ENCODE peak calls at places on chromosomes 12 and 14, in nine cellular contexts. One of them, this sample, is unnamed.

GRCh38 chr14:102827716-102828115 is 50.5 kb downstream of the TRAF3 start:
- DNase-seq in cardiac fibroblast: no peak
- DNase-seq in tibial artery: no peak
- DNase-seq in stomach: no peak
- DNase-seq in psoas muscle: no peak
- DNase-seq in left ventricle myocardium inferior: no peak
- DNase-seq in AG04450: no peak
- DNase-seq in uterus: no peak
- DNase-seq in retinal pigment epithelial cell: no peak
- DNase-seq in this sample: no peak

GRCh38 chr12:68175566-68176033 is 16.1 kb upstream of the IFNG start:
- DNase-seq in cardiac fibroblast: no peak
- DNase-seq in tibial artery: no peak
- DNase-seq in stomach: no peak
- DNase-seq in psoas muscle: no peak
- DNase-seq in left ventricle myocardium inferior: no peak
- DNase-seq in AG04450: no peak
- DNase-seq in uterus: no peak
- DNase-seq in retinal pigment epithelial cell: no peak
- DNase-seq in this sample: no peak

GRCh38 chr12:57725851-57726150 is 12.7 kb downstream of the AGAP2 start:
- DNase-seq in cardiac fibroblast: no peak
- DNase-seq in tibial artery: no peak
- DNase-seq in stomach: no peak
- DNase-seq in psoas muscle: no peak
- DNase-seq in left ventricle myocardium inferior: no peak
- DNase-seq in AG04450: no peak
- DNase-seq in uterus: no peak
- DNase-seq in retinal pigment epithelial cell: no peak
- DNase-seq in this sample: no peak

GRCh38 chr14:53109028-53109687 is 44.0 kb downstream of the DDHD1 start:
- DNase-seq in cardiac fibroblast: no peak
- DNase-seq in tibial artery: no peak
- DNase-seq in stomach: no peak
- DNase-seq in psoas muscle: no peak
- DNase-seq in left ventricle myocardium inferior: no peak
- DNase-seq in AG04450: no peak
- DNase-seq in uterus: no peak
- DNase-seq in retinal pigment epithelial cell: no peak
- DNase-seq in this sample: no peak

GRCh38 chr12:105860556-105861207 is 278.1 kb downstream of the NUAK1 start:
- DNase-seq in cardiac fibroblast: no peak
- DNase-seq in tibial artery: no peak
- DNase-seq in stomach: no peak
- DNase-seq in psoas muscle: no peak
- DNase-seq in left ventricle myocardium inferior: no peak
- DNase-seq in AG04450: no peak
- DNase-seq in uterus: no peak
- DNase-seq in retinal pigment epithelial cell: no peak
- DNase-seq in this sample: no peak

GRCh38 chr14:74945261-74945851 is 10.0 kb downstream of the PGF start:
- DNase-seq in cardiac fibroblast: peak
- DNase-seq in tibial artery: no peak
- DNase-seq in stomach: no peak
- DNase-seq in psoas muscle: peak
- DNase-seq in left ventricle myocardium inferior: no peak
- DNase-seq in AG04450: no peak
- DNase-seq in uterus: no peak
- DNase-seq in retinal pigment epithelial cell: no peak
- DNase-seq in this sample: no peak

GRCh38 chr12:75205556-75205955 is 4.1 kb downstream of the KCNC2 start:
- DNase-seq in cardiac fibroblast: no peak
- DNase-seq in tibial artery: no peak
- DNase-seq in stomach: no peak
- DNase-seq in psoas muscle: no peak
- DNase-seq in left ventricle myocardium inferior: no peak
- DNase-seq in AG04450: no peak
- DNase-seq in uterus: no peak
- DNase-seq in retinal pigment epithelial cell: no peak
- DNase-seq in this sample: no peak

GRCh38 chr14:23146423-23146910 is 27.4 kb upstream of the CEBPE start:
- DNase-seq in cardiac fibroblast: no peak
- DNase-seq in tibial artery: no peak
- DNase-seq in stomach: no peak
- DNase-seq in psoas muscle: peak
- DNase-seq in left ventricle myocardium inferior: no peak
- DNase-seq in AG04450: no peak
- DNase-seq in uterus: no peak
- DNase-seq in retinal pigment epithelial cell: peak
- DNase-seq in this sample: no peak

GRCh38 chr12:20305470-20305869 is 62.9 kb upstream of the PDE3A start:
- DNase-seq in cardiac fibroblast: peak
- DNase-seq in tibial artery: no peak
- DNase-seq in stomach: no peak
- DNase-seq in psoas muscle: no peak
- DNase-seq in left ventricle myocardium inferior: no peak
- DNase-seq in AG04450: no peak
- DNase-seq in uterus: no peak
- DNase-seq in retinal pigment epithelial cell: no peak
- DNase-seq in this sample: no peak

GRCh38 chr14:77139540-77140342 is 1.9 kb downstream of the ZDHHC22 start:
- DNase-seq in cardiac fibroblast: no peak
- DNase-seq in tibial artery: peak
- DNase-seq in stomach: no peak
- DNase-seq in psoas muscle: peak
- DNase-seq in left ventricle myocardium inferior: no peak
- DNase-seq in AG04450: no peak
- DNase-seq in uterus: no peak
- DNase-seq in retinal pigment epithelial cell: no peak
- DNase-seq in this sample: no peak

GRCh38 chr14:32372154-32372553 is 43.1 kb downstream of the AKAP6 start:
- DNase-seq in cardiac fibroblast: peak
- DNase-seq in tibial artery: no peak
- DNase-seq in stomach: no peak
- DNase-seq in psoas muscle: no peak
- DNase-seq in left ventricle myocardium inferior: no peak
- DNase-seq in AG04450: peak
- DNase-seq in uterus: no peak
- DNase-seq in retinal pigment epithelial cell: peak
- DNase-seq in this sample: peak

GRCh38 chr14:45198551-45198950 is 54.5 kb downstream of the MIS18BP1 start:
- DNase-seq in cardiac fibroblast: peak
- DNase-seq in tibial artery: no peak
- DNase-seq in stomach: no peak
- DNase-seq in psoas muscle: no peak
- DNase-seq in left ventricle myocardium inferior: no peak
- DNase-seq in AG04450: no peak
- DNase-seq in uterus: no peak
- DNase-seq in retinal pigment epithelial cell: no peak
- DNase-seq in this sample: no peak

GRCh38 chr14:102323102-102323501 is 3.6 kb downstream of the ZNF839 start:
- DNase-seq in cardiac fibroblast: peak
- DNase-seq in tibial artery: peak
- DNase-seq in stomach: peak
- DNase-seq in psoas muscle: peak
- DNase-seq in left ventricle myocardium inferior: peak
- DNase-seq in AG04450: peak
- DNase-seq in uterus: peak
- DNase-seq in retinal pigment epithelial cell: no peak
- DNase-seq in this sample: no peak

GRCh38 chr12:122394626-122395194 is 27.8 kb downstream of the CLIP1 start:
- DNase-seq in cardiac fibroblast: no peak
- DNase-seq in tibial artery: peak
- DNase-seq in stomach: no peak
- DNase-seq in psoas muscle: peak
- DNase-seq in left ventricle myocardium inferior: peak
- DNase-seq in AG04450: no peak
- DNase-seq in uterus: no peak
- DNase-seq in retinal pigment epithelial cell: no peak
- DNase-seq in this sample: no peak

GRCh38 chr12:42483534-42483857 is 106.0 kb downstream of the PRICKLE1 start:
- DNase-seq in cardiac fibroblast: peak
- DNase-seq in tibial artery: no peak
- DNase-seq in stomach: no peak
- DNase-seq in psoas muscle: no peak
- DNase-seq in left ventricle myocardium inferior: peak
- DNase-seq in AG04450: no peak
- DNase-seq in uterus: peak
- DNase-seq in retinal pigment epithelial cell: no peak
- DNase-seq in this sample: no peak

GRCh38 chr14:53534841-53535240 is 381.7 kb upstream of the DDHD1 start:
- DNase-seq in cardiac fibroblast: no peak
- DNase-seq in tibial artery: no peak
- DNase-seq in stomach: no peak
- DNase-seq in psoas muscle: no peak
- DNase-seq in left ventricle myocardium inferior: no peak
- DNase-seq in AG04450: no peak
- DNase-seq in uterus: no peak
- DNase-seq in retinal pigment epithelial cell: no peak
- DNase-seq in this sample: no peak

GRCh38 chr14:96863327-96863985 is 66.3 kb downstream of the VRK1 start:
- DNase-seq in cardiac fibroblast: no peak
- DNase-seq in tibial artery: no peak
- DNase-seq in stomach: no peak
- DNase-seq in psoas muscle: no peak
- DNase-seq in left ventricle myocardium inferior: no peak
- DNase-seq in AG04450: no peak
- DNase-seq in uterus: no peak
- DNase-seq in retinal pigment epithelial cell: no peak
- DNase-seq in this sample: no peak

GRCh38 chr14:99258884-99259283 is 13.1 kb downstream of the BCL11B start:
- DNase-seq in cardiac fibroblast: no peak
- DNase-seq in tibial artery: peak
- DNase-seq in stomach: no peak
- DNase-seq in psoas muscle: no peak
- DNase-seq in left ventricle myocardium inferior: no peak
- DNase-seq in AG04450: no peak
- DNase-seq in uterus: no peak
- DNase-seq in retinal pigment epithelial cell: no peak
- DNase-seq in this sample: no peak

GRCh38 chr14:92224348-92224954 is 98.5 kb upstream of the SLC24A4 start:
- DNase-seq in cardiac fibroblast: no peak
- DNase-seq in tibial artery: no peak
- DNase-seq in stomach: no peak
- DNase-seq in psoas muscle: no peak
- DNase-seq in left ventricle myocardium inferior: no peak
- DNase-seq in AG04450: no peak
- DNase-seq in uterus: no peak
- DNase-seq in retinal pigment epithelial cell: no peak
- DNase-seq in this sample: no peak

DNA sequence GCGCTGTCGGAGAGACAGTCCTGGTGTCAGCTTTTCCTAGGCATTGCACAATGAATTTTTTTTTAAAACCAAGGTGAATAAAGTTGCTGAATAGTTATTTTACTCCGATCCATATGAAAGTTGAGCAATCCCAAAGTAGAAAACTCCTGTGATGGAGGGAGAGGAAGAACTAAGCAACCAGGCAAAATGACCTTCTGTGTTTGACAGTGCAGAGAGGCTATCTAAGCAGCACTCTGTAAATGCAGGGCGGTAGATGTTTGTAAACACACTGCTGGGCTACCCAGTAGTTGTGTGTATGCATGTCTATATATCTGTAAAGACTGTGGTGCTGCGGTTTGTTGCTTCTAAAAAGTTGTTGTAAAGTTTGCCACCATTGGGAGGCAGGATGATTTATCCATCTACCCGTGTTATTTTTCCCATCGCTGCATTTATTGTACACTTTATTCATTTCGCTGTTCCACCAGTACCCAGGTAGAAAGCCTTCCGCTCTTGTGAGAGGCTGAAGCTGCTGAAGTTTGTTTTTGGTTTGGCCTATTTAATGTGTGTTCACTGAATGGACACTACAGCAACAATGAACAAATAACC is 1.3 kb downstream of the ETV6 start:
- DNase-seq in cardiac fibroblast: peak
- DNase-seq in tibial artery: no peak
- DNase-seq in stomach: no peak
- DNase-seq in psoas muscle: no peak
- DNase-seq in left ventricle myocardium inferior: no peak
- DNase-seq in AG04450: no peak
- DNase-seq in uterus: no peak
- DNase-seq in retinal pigment epithelial cell: no peak
- DNase-seq in this sample: no peak
- TF ChIP-seq CTCF in cardiac fibroblast: no peak
- TF ChIP-seq CTCF in tibial artery: no peak
- TF ChIP-seq CTCF in stomach: no peak
- TF ChIP-seq CTCF in psoas muscle: no peak
- TF ChIP-seq CTCF in left ventricle myocardium inferior: no peak
- TF ChIP-seq CTCF in AG04450: no peak
- TF ChIP-seq CTCF in uterus: no peak
- TF ChIP-seq CTCF in retinal pigment epithelial cell: peak
- TF ChIP-seq CTCF in this sample: peak

GRCh38 chr12:6825398-6826124 is 2.6 kb upstream of the P3H3 start:
- DNase-seq in cardiac fibroblast: peak
- DNase-seq in tibial artery: peak
- DNase-seq in stomach: peak
- DNase-seq in psoas muscle: peak
- DNase-seq in left ventricle myocardium inferior: peak
- DNase-seq in AG04450: peak
- DNase-seq in uterus: peak
- DNase-seq in retinal pigment epithelial cell: no peak
- DNase-seq in this sample: peak
- H3K4me3 ChIP-seq in cardiac fibroblast: peak
- H3K4me3 ChIP-seq in tibial artery: no peak
- H3K4me3 ChIP-seq in stomach: no peak
- H3K4me3 ChIP-seq in psoas muscle: no peak
- H3K4me3 ChIP-seq in left ventricle myocardium inferior: peak
- H3K4me3 ChIP-seq in AG04450: peak
- H3K4me3 ChIP-seq in uterus: peak
- H3K4me3 ChIP-seq in retinal pigment epithelial cell: no peak
- H3K4me3 ChIP-seq in this sample: no peak

GRCh38 chr12:126706300-126706699 is 1560.7 kb upstream of the TMEM132C start:
- DNase-seq in cardiac fibroblast: no peak
- DNase-seq in tibial artery: no peak
- DNase-seq in stomach: no peak
- DNase-seq in psoas muscle: no peak
- DNase-seq in left ventricle myocardium inferior: no peak
- DNase-seq in AG04450: no peak
- DNase-seq in uterus: no peak
- DNase-seq in retinal pigment epithelial cell: no peak
- DNase-seq in this sample: no peak
- TF ChIP-seq CTCF in cardiac fibroblast: no peak
- TF ChIP-seq CTCF in tibial artery: no peak
- TF ChIP-seq CTCF in stomach: no peak
- TF ChIP-seq CTCF in psoas muscle: no peak
- TF ChIP-seq CTCF in left ventricle myocardium inferior: no peak
- TF ChIP-seq CTCF in AG04450: no peak
- TF ChIP-seq CTCF in uterus: no peak
- TF ChIP-seq CTCF in retinal pigment epithelial cell: peak
- TF ChIP-seq CTCF in this sample: no peak

DNA sequence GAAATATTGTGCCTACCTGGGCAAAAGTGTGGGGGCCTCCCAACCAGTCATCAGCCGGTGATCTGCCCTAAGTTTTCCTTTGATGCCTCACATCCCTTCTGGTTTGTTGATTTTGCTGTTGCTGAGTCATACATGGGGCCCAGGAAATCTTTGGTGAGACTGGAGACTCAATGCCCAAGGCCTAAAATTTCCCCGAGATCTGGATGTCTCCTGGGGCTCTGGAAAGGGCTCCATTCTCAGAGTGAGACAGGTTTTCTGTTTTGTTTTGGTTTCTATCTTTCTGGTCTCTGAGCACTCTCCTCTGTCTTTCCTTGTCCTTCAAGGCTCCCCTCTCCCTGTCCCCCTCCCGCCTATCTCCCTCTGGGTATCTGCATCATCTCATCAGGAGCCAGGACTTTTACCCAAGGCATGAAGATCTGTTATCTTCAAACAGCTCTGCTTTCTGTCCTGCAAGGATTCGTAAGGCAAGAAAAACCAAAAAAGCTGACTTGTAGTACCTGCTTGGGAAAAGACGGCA is 152.8 kb upstream of the MAX start:
- DNase-seq in cardiac fibroblast: no peak
- DNase-seq in tibial artery: no peak
- DNase-seq in stomach: no peak
- DNase-seq in psoas muscle: no peak
- DNase-seq in left ventricle myocardium inferior: no peak
- DNase-seq in AG04450: no peak
- DNase-seq in uterus: no peak
- DNase-seq in retinal pigment epithelial cell: no peak
- DNase-seq in this sample: no peak
- H3K4me3 ChIP-seq in cardiac fibroblast: no peak
- H3K4me3 ChIP-seq in tibial artery: no peak
- H3K4me3 ChIP-seq in stomach: no peak
- H3K4me3 ChIP-seq in psoas muscle: no peak
- H3K4me3 ChIP-seq in left ventricle myocardium inferior: no peak
- H3K4me3 ChIP-seq in AG04450: no peak
- H3K4me3 ChIP-seq in uterus: no peak
- H3K4me3 ChIP-seq in retinal pigment epithelial cell: no peak
- H3K4me3 ChIP-seq in this sample: no peak

This sample was measured in epithelial cell of proximal tubule.